ENCODE peak calls at places on chromosomes 1 and 21, in six cellular contexts. I is GM23248, M is PC-3, J is fibroblast of lung, C is mammary epithelial cell, V is astrocyte. S is an unnamed sample. For H3K9me3, the result is how much of the 10 kb centered on the place peaks cover.

GRCh38 chr1:1058088-1058905 is 15.8 kb downstream of the RNF223 start:
- DNase-seq in I (no peak), M (peak), J (no peak), C (no peak), V (no peak), S (no peak)

GRCh38 chr1:61332196-61332753 is 249.9 kb downstream of the NFIA start:
- DNase-seq in I (no peak), M (no peak), J (no peak), C (no peak), V (no peak), S (no peak)

GRCh38 chr1:54979327-54979891 is 1.0 kb upstream of the TMEM61 start:
- DNase-seq in I (peak), M (no peak), J (no peak), C (no peak), V (no peak), S (no peak)

GRCh38 chr21:34916446-34916845 is 132.7 kb downstream of the RUNX1 start:
- DNase-seq in I (peak), M (no peak), J (peak), C (no peak), V (peak), S (no peak)

GRCh38 chr1:21763236-21763635 is 19.7 kb downstream of the USP48 start:
- DNase-seq in I (no peak), M (no peak), J (no peak), C (no peak), V (no peak), S (no peak)

GRCh38 chr1:245258271-245258920 is 103.6 kb downstream of the KIF26B start:
- DNase-seq in I (peak), M (peak), J (peak), C (peak), V (no peak), S (no peak)

GRCh38 chr1:68570859-68571258 is 74.0 kb upstream of the DEPDC1 start:
- DNase-seq in I (peak), M (peak), J (no peak), C (no peak), V (no peak), S (no peak)

GRCh38 chr1:35062518-35063196 is 16.5 kb upstream of the ZMYM1 start:
- DNase-seq in I (peak), M (peak), J (peak), C (peak), V (peak), S (no peak)

GRCh38 chr1:201064806-201065205 is 41.3 kb upstream of the KIF21B start:
- DNase-seq in I (no peak), M (no peak), J (no peak), C (no peak), V (no peak), S (no peak)

GRCh38 chr1:85494074-85494956 is 29.4 kb upstream of the DDAH1 start:
- DNase-seq in I (no peak), M (no peak), J (no peak), C (no peak), V (no peak), S (no peak)

GRCh38 chr1:180178511-180179161 is 24.0 kb downstream of the QSOX1 start:
- DNase-seq in I (peak), M (peak), J (no peak), C (no peak), V (no peak), S (no peak)

GRCh38 chr21:27700974-27701614 is 734.2 kb upstream of the ADAMTS5 start:
- DNase-seq in I (peak), M (peak), J (peak), C (peak), V (peak), S (peak)

GRCh38 chr1:177256153-177256814 is 85.5 kb downstream of the BRINP2 start:
- DNase-seq in I (peak), M (peak), J (peak), C (peak), V (peak), S (no peak)

GRCh38 chr1:227947678-227948492 is at the start of gene WNT9A:
- DNase-seq in I (peak), M (peak), J (peak), C (peak), V (peak), S (no peak)

GRCh38 chr1:41418868-41419583 is 57.8 kb downstream of the FOXO6 start:
- DNase-seq in I (peak), M (peak), J (peak), C (peak), V (peak), S (no peak)

GRCh38 chr1:108747128-108747827 is 804 bp downstream of the STXBP3 start:
- DNase-seq in I (peak), M (peak), J (peak), C (peak), V (peak), S (no peak)

GRCh38 chr21:45318556-45319341 is 31.1 kb upstream of the POFUT2 start:
- DNase-seq in I (no peak), M (no peak), J (peak), C (no peak), V (no peak), S (no peak)

GRCh38 chr21:46439906-46440305 is 18.8 kb upstream of the DIP2A start:
- DNase-seq in I (no peak), M (no peak), J (no peak), C (no peak), V (no peak), S (no peak)

GRCh38 chr21:45615145-45615711 is 28.3 kb upstream of the PCBP3 start:
- DNase-seq in I (peak), M (peak), J (peak), C (peak), V (peak), S (no peak)

GRCh38 chr1:96633695-96634094 is 87.9 kb upstream of the PTBP2 start:
- DNase-seq in I (no peak), M (peak), J (no peak), C (no peak), V (no peak), S (no peak)

GRCh38 chr1:46689897-46690296 is 18.2 kb downstream of the TEX38 start:
- DNase-seq in I (no peak), M (no peak), J (no peak), C (no peak), V (no peak), S (no peak)
- H3K27ac ChIP-seq in I (no peak), M (no peak), J (no peak), C (no peak), V (no peak), S (no peak)

DNA sequence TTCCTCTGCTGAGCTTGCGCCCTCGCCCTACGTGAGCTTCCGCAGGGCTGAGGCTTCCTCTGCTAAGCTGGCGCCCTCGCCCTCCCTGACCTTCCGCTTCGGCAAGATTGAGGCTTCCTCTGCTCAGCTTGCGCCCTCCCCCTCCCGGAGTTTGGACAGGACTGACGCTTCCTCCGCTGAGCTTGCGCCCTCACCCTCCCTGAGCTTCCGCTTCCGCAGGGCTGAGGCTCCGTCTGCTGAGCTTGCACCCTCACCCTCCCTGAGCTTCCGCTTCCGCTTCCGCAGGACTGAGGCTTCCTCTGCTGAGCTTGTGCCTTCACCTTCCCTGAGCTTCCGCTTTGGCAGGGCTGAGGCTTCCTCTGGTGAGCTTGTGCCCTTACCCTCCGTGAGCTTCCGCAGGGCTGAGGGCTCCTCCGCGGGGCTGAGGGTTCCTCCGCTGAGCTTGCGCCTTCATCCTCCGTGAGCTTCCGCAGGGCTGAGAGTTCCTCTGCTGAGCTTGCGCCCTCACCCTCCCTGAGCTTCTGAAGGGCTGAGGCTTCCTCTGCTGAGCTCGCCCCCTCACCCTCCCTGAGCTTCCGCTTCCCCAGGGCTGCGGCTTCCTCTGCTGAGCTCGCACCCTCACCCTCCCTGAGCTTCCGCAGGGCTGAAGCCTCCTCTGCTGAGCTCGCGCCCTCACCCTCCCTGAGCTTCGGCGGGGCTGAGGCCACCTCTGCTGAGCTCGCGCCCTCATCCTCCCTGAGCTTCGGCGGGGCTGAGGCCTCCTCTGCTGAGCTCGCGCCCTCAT is 753.6 kb upstream of the TPTE start:
- DNase-seq in I (no peak), M (no peak), J (no peak), C (no peak), V (no peak), S (no peak)
- H3K9me3 ChIP-seq in I (under half), M (half or more), J (under half), C (half or more), V (under half), S (under half)

GRCh38 chr1:229434005-229434640 is at the start of gene ACTA1:
- DNase-seq in I (no peak), M (no peak), J (no peak), C (no peak), V (no peak), S (no peak)
- TF ChIP-seq EZH2 in I (peak), M (no peak), J (no peak), C (no peak), V (no peak), S (no peak)

GRCh38 chr1:40394456-40395172 is 21.1 kb downstream of the SMAP2 start:
- DNase-seq in I (peak), M (no peak), J (peak), C (no peak), V (peak), S (no peak)

GRCh38 chr1:40392206-40392605 is 18.7 kb downstream of the SMAP2 start:
- DNase-seq in I (peak), M (peak), J (peak), C (no peak), V (peak), S (no peak)

GRCh38 chr1:40390857-40391256 is 17.3 kb downstream of the SMAP2 start:
- DNase-seq in I (no peak), M (no peak), J (no peak), C (no peak), V (no peak), S (no peak)

GRCh38 chr1:40391688-40392145 is 18.2 kb downstream of the SMAP2 start:
- DNase-seq in I (no peak), M (no peak), J (no peak), C (peak), V (no peak), S (no peak)

GRCh38 chr1:40393173-40393572 is 19.6 kb downstream of the SMAP2 start:
- DNase-seq in I (no peak), M (no peak), J (no peak), C (no peak), V (no peak), S (no peak)
- H3K27ac ChIP-seq in I (no peak), M (no peak), J (no peak), C (no peak), V (no peak), S (no peak)

GRCh38 chr1:4172659-4173599 is 272.9 kb upstream of the C1orf174 start:
- DNase-seq in I (no peak), M (peak), J (no peak), C (no peak), V (no peak), S (no peak)
- H3K9me3 ChIP-seq in I (under half), M (under half), J (under half), C (under half), V (under half), S (under half)

DNA sequence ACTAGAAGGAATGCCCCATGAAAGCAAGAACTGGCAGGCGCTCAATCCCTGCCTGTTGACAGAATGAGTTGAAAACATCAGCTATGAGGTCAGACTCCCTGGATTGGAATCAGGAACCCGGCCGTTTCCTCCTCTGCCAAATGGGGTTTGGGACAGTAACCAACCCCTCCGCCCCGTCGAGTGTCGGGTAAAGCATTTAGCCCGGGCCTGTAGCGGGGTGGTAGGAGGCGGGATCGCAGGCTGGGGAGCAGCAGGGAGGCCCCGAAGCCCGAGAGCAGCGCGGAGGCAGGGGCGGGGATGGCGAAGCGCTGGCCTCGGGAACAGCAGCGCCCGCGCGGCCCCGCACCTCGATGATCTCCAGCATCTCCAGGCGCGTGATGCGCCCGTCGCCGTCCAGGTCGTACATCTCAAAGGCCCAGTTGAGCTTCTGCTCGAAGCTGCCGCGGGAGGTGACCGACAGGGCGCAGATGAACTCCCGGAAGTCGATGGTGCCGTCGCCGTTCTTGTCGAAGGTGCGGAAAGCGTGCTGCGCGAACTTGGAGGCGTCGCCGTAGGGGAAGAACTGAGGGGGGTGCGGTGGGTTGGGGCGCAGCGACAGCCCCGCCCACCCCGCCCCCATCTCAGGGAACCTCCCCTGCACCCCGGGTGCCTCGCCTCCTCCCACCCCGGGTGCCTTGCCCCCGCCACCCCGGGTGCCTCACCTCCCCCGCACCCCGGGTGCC is 7.5 kb downstream of the HPCAL4 start:
- DNase-seq in I (peak), M (no peak), J (no peak), C (no peak), V (no peak), S (no peak)
- TF ChIP-seq EZH2 in I (peak), M (no peak), J (peak), C (no peak), V (peak), S (no peak)

GRCh38 chr1:20148571-20149500 is 9.7 kb downstream of the PLA2G2F start:
- DNase-seq in I (no peak), M (no peak), J (no peak), C (no peak), V (no peak), S (no peak)
- H3K27ac ChIP-seq in I (no peak), M (no peak), J (no peak), C (no peak), V (no peak), S (no peak)

GRCh38 chr1:30103708-30104107 is 619.7 kb downstream of the MATN1 start:
- DNase-seq in I (no peak), M (no peak), J (no peak), C (no peak), V (no peak), S (no peak)
- H3K9me3 ChIP-seq in I (under half), M (under half), J (under half), C (under half), V (under half), S (under half)

GRCh38 chr1:69847670-69848069 is 279.9 kb downstream of the LRRC7 start:
- DNase-seq in I (no peak), M (no peak), J (no peak), C (no peak), V (no peak), S (no peak)

GRCh38 chr1:69846267-69846666 is 278.5 kb downstream of the LRRC7 start:
- DNase-seq in I (no peak), M (no peak), J (no peak), C (no peak), V (no peak), S (no peak)

GRCh38 chr1:69845655-69846054 is 277.9 kb downstream of the LRRC7 start:
- DNase-seq in I (no peak), M (no peak), J (no peak), C (no peak), V (no peak), S (no peak)
- TF ChIP-seq EZH2 in I (no peak), M (no peak), J (no peak), C (no peak), V (no peak), S (no peak)

DNA sequence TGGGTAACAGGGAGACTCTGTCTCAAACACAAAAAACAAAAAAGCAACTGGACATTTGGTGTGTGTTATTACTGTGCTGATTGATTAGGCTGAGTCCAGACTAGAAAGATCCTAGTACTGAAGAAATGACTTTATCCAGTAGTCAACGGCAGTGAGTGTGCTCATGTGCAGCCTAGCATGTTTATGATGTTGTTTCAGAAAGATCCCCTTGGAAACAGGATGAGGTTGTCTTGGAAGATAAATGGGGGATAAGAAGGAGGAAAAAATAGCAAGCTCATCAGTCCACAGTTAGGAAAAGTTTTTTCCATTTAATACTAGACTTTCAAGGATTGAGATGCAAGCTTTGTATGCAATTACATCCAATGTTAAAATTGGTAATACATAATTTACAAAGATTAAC is 14.3 kb downstream of the RUSC1 start:
- DNase-seq in I (peak), M (no peak), J (no peak), C (no peak), V (no peak), S (no peak)
- H3K27ac ChIP-seq in I (no peak), M (no peak), J (no peak), C (no peak), V (no peak), S (no peak)